ENCODE peak calls at places on chromosomes 1 and 21, in six cellular contexts. One of them, this sample, is unnamed. For H3K9me3, the result is how much of the 10 kb centered on the place peaks cover.

GRCh38 chr1:168987923-168988322 is 118.6 kb upstream of the ATP1B1 start:
- DNase-seq in ovary: no peak
- DNase-seq in spleen: no peak
- DNase-seq in IMR-90: no peak
- DNase-seq in HCT116: no peak
- DNase-seq in A549: no peak
- DNase-seq in this sample: no peak

GRCh38 chr1:27617420-27617819 is 13.5 kb upstream of the AHDC1 start:
- DNase-seq in ovary: no peak
- DNase-seq in spleen: no peak
- DNase-seq in IMR-90: no peak
- DNase-seq in HCT116: no peak
- DNase-seq in A549: no peak
- DNase-seq in this sample: no peak

GRCh38 chr1:210464519-210465039 is 135.9 kb downstream of the HHAT start:
- DNase-seq in ovary: no peak
- DNase-seq in spleen: no peak
- DNase-seq in IMR-90: peak
- DNase-seq in HCT116: no peak
- DNase-seq in A549: peak
- DNase-seq in this sample: peak

GRCh38 chr1:222653178-222653827 is 35.4 kb downstream of the MIA3 start:
- DNase-seq in ovary: no peak
- DNase-seq in spleen: no peak
- DNase-seq in IMR-90: no peak
- DNase-seq in HCT116: no peak
- DNase-seq in A549: no peak
- DNase-seq in this sample: no peak

GRCh38 chr1:112454316-112454715 is 54.4 kb upstream of the WNT2B start:
- DNase-seq in ovary: no peak
- DNase-seq in spleen: no peak
- DNase-seq in IMR-90: no peak
- DNase-seq in HCT116: no peak
- DNase-seq in A549: no peak
- DNase-seq in this sample: no peak

GRCh38 chr21:27796106-27796505 is 829.2 kb upstream of the ADAMTS5 start:
- DNase-seq in ovary: no peak
- DNase-seq in spleen: no peak
- DNase-seq in IMR-90: peak
- DNase-seq in HCT116: no peak
- DNase-seq in A549: no peak
- DNase-seq in this sample: no peak

GRCh38 chr1:31637915-31638673 is 6.6 kb downstream of the PEF1 start:
- DNase-seq in ovary: no peak
- DNase-seq in spleen: no peak
- DNase-seq in IMR-90: no peak
- DNase-seq in HCT116: no peak
- DNase-seq in A549: no peak
- DNase-seq in this sample: no peak

GRCh38 chr1:92482665-92483441 is 3.9 kb downstream of the GFI1 start:
- DNase-seq in ovary: no peak
- DNase-seq in spleen: peak
- DNase-seq in IMR-90: no peak
- DNase-seq in HCT116: no peak
- DNase-seq in A549: no peak
- DNase-seq in this sample: no peak

GRCh38 chr1:167899253-167899681 is 14.7 kb downstream of the ADCY10 start:
- DNase-seq in ovary: peak
- DNase-seq in spleen: no peak
- DNase-seq in IMR-90: peak
- DNase-seq in HCT116: no peak
- DNase-seq in A549: no peak
- DNase-seq in this sample: peak

GRCh38 chr1:78688701-78689100 is 39.1 kb downstream of the IFI44 start:
- DNase-seq in ovary: no peak
- DNase-seq in spleen: no peak
- DNase-seq in IMR-90: peak
- DNase-seq in HCT116: no peak
- DNase-seq in A549: peak
- DNase-seq in this sample: no peak

GRCh38 chr1:107141491-107142369 is 891 bp downstream of the NTNG1 start:
- DNase-seq in ovary: no peak
- DNase-seq in spleen: peak
- DNase-seq in IMR-90: peak
- DNase-seq in HCT116: peak
- DNase-seq in A549: peak
- DNase-seq in this sample: no peak

GRCh38 chr1:17121881-17122280 is 2.6 kb upstream of the PADI2 start:
- DNase-seq in ovary: no peak
- DNase-seq in spleen: peak
- DNase-seq in IMR-90: peak
- DNase-seq in HCT116: no peak
- DNase-seq in A549: no peak
- DNase-seq in this sample: no peak

GRCh38 chr1:38029725-38030511 is 16.7 kb downstream of the POU3F1 start:
- DNase-seq in ovary: no peak
- DNase-seq in spleen: no peak
- DNase-seq in IMR-90: peak
- DNase-seq in HCT116: no peak
- DNase-seq in A549: no peak
- DNase-seq in this sample: no peak

GRCh38 chr1:30616759-30617158 is 106.6 kb downstream of the MATN1 start:
- DNase-seq in ovary: no peak
- DNase-seq in spleen: no peak
- DNase-seq in IMR-90: no peak
- DNase-seq in HCT116: no peak
- DNase-seq in A549: no peak
- DNase-seq in this sample: no peak

GRCh38 chr1:63668298-63668697 is 75.1 kb downstream of the PGM1 start:
- DNase-seq in ovary: no peak
- DNase-seq in spleen: no peak
- DNase-seq in IMR-90: peak
- DNase-seq in HCT116: no peak
- DNase-seq in A549: no peak
- DNase-seq in this sample: no peak

GRCh38 chr1:163063131-163064059 is 5.8 kb upstream of the RGS4 start:
- DNase-seq in ovary: no peak
- DNase-seq in spleen: no peak
- DNase-seq in IMR-90: no peak
- DNase-seq in HCT116: no peak
- DNase-seq in A549: no peak
- DNase-seq in this sample: no peak

GRCh38 chr1:33248244-33248643 is 8.0 kb upstream of the ZNF362 start:
- DNase-seq in ovary: no peak
- DNase-seq in spleen: no peak
- DNase-seq in IMR-90: no peak
- DNase-seq in HCT116: no peak
- DNase-seq in A549: no peak
- DNase-seq in this sample: no peak

GRCh38 chr1:93221913-93222312 is 41.4 kb downstream of the CCDC18 start:
- DNase-seq in ovary: peak
- DNase-seq in spleen: no peak
- DNase-seq in IMR-90: peak
- DNase-seq in HCT116: no peak
- DNase-seq in A549: no peak
- DNase-seq in this sample: no peak

GRCh38 chr1:235100124-235100801 is 28.4 kb downstream of the TOMM20 start:
- DNase-seq in ovary: peak
- DNase-seq in spleen: no peak
- DNase-seq in IMR-90: no peak
- DNase-seq in HCT116: no peak
- DNase-seq in A549: no peak
- DNase-seq in this sample: no peak

GRCh38 chr1:89986020-89986419 is 8.9 kb upstream of the ZNF326 start:
- DNase-seq in ovary: no peak
- DNase-seq in spleen: no peak
- DNase-seq in IMR-90: no peak
- DNase-seq in HCT116: no peak
- DNase-seq in A549: no peak
- DNase-seq in this sample: no peak

GRCh38 chr1:21939650-21940374 is 2.7 kb upstream of the HSPG2 start:
- DNase-seq in ovary: peak
- DNase-seq in spleen: no peak
- DNase-seq in IMR-90: peak
- DNase-seq in HCT116: peak
- DNase-seq in A549: peak
- DNase-seq in this sample: peak

GRCh38 chr1:12450831-12451559 is 167.0 kb downstream of the DHRS3 start:
- DNase-seq in ovary: no peak
- DNase-seq in spleen: no peak
- DNase-seq in IMR-90: no peak
- DNase-seq in HCT116: no peak
- DNase-seq in A549: no peak
- DNase-seq in this sample: peak

GRCh38 chr1:172905452-172905851 is 145.3 kb downstream of the TNFSF18 start:
- DNase-seq in ovary: no peak
- DNase-seq in spleen: no peak
- DNase-seq in IMR-90: peak
- DNase-seq in HCT116: no peak
- DNase-seq in A549: no peak
- DNase-seq in this sample: no peak

GRCh38 chr1:172906778-172907592 is 143.8 kb downstream of the TNFSF18 start:
- DNase-seq in ovary: no peak
- DNase-seq in spleen: no peak
- DNase-seq in IMR-90: peak
- DNase-seq in HCT116: peak
- DNase-seq in A549: peak
- DNase-seq in this sample: no peak

GRCh38 chr1:172907834-172908326 is 142.9 kb downstream of the TNFSF18 start:
- DNase-seq in ovary: no peak
- DNase-seq in spleen: no peak
- DNase-seq in IMR-90: no peak
- DNase-seq in HCT116: no peak
- DNase-seq in A549: no peak
- DNase-seq in this sample: no peak

GRCh38 chr1:172912765-172913260 is 137.9 kb downstream of the TNFSF18 start:
- DNase-seq in ovary: no peak
- DNase-seq in spleen: no peak
- DNase-seq in IMR-90: no peak
- DNase-seq in HCT116: no peak
- DNase-seq in A549: no peak
- DNase-seq in this sample: no peak

GRCh38 chr1:172909606-172910326 is 141.0 kb downstream of the TNFSF18 start:
- DNase-seq in ovary: no peak
- DNase-seq in spleen: no peak
- DNase-seq in IMR-90: peak
- DNase-seq in HCT116: no peak
- DNase-seq in A549: peak
- DNase-seq in this sample: no peak
- H3K27ac ChIP-seq in ovary: no peak
- H3K27ac ChIP-seq in spleen: no peak
- H3K27ac ChIP-seq in IMR-90: peak
- H3K27ac ChIP-seq in HCT116: peak
- H3K27ac ChIP-seq in A549: peak
- H3K27ac ChIP-seq in this sample: no peak

DNA sequence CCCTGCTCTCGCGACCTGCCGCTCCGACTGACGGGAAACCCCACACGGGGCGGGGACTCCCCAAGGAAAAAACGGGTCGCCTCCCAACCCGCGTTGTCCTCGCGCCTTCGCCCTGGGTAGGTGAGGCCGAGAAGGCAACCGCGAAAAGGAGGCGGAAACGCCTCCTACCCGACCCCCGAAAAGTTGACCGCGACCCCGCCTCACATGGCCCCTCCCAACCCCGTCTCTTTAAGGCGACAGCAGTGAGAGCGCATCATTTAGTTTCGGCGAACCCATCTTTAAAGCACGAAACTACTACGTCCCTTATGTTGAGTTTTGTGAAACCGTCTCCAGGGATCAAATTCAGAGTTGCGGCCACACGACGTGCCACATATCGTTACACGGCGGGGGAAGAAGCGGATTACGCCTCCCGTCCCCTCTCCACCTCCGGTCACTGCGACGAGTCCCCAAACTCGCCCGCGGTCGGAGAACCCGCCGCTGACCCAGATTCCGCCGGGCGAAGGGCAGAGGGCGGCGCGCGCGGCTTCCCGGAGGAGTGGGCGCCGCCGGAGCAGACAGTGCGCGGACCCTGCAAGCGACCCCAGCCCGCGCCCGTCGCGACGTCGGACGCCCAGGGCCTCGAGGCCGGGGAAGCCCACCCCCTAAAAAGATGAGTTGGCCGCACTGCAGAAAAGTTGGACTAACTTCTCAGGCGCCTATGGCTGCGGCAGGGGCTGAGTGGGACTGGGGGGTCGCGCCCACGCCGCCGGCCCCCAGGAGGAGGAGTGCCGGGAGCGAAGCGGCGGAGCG is 1.1 kb downstream of the ANP32E start:
- DNase-seq in ovary: peak
- DNase-seq in spleen: peak
- DNase-seq in IMR-90: peak
- DNase-seq in HCT116: peak
- DNase-seq in A549: peak
- DNase-seq in this sample: peak
- TF ChIP-seq POLR2A in ovary: peak
- TF ChIP-seq POLR2A in spleen: peak
- TF ChIP-seq POLR2A in IMR-90: peak
- TF ChIP-seq POLR2A in HCT116: no peak
- TF ChIP-seq POLR2A in A549: peak
- TF ChIP-seq POLR2A in this sample: no peak

GRCh38 chr1:83087851-83088250 is 911.1 kb downstream of the TTLL7 start:
- DNase-seq in ovary: no peak
- DNase-seq in spleen: no peak
- DNase-seq in IMR-90: no peak
- DNase-seq in HCT116: no peak
- DNase-seq in A549: no peak
- DNase-seq in this sample: no peak
- H3K9me3 ChIP-seq in ovary: under half
- H3K9me3 ChIP-seq in spleen: under half
- H3K9me3 ChIP-seq in IMR-90: under half
- H3K9me3 ChIP-seq in HCT116: under half
- H3K9me3 ChIP-seq in A549: under half
- H3K9me3 ChIP-seq in this sample: under half

DNA sequence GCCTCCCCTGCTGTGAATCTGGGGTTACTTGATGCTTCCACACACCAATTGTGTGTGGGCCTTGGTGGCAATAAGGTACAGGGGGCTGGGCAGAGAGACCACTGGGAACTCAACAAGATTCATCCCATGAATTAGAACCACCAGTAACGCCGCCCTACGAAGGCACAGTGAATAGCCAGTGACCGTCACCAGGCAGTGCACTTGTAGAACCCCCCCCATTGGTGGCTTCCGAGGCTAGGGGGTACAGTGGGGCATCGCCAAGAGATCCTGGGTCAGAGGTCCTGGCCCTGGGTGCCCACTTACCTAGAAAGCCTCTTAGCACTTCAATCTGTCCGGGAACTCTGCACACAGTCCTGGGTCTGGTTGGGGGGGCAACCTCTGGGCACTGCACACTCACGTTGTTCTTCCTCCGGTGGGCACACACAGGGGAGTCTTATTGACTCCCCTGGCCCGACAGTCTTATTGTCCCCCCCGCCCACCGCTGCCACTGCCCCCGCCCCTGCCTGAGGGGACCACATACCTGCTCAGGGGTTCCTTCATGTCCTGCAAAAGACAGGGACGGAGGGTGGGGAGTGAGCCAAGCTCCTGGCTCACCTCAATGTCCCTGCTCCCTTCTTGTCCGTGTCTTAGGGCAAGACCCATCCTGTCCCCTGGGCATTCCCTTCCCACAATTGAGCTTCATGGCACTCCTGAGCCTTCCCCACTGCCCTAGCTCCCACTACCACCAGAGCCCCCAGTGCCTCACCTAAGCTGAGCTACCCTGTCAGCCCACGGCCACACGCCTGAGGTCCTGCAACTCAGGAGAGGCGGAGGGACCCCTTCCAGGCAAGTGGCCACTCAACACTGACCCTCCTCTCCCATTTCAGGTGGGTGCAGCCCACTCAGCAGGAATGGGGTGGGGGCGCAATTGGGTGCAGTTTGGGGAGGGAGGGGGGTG is 2.5 kb upstream of the TRIM11 start:
- DNase-seq in ovary: no peak
- DNase-seq in spleen: peak
- DNase-seq in IMR-90: no peak
- DNase-seq in HCT116: no peak
- DNase-seq in A549: no peak
- DNase-seq in this sample: no peak
- H3K27ac ChIP-seq in ovary: no peak
- H3K27ac ChIP-seq in spleen: no peak
- H3K27ac ChIP-seq in IMR-90: no peak
- H3K27ac ChIP-seq in HCT116: no peak
- H3K27ac ChIP-seq in A549: no peak
- H3K27ac ChIP-seq in this sample: no peak

This sample was measured in thyroid gland.